ENCODE peak calls at places on chromosome 14, in six cellular contexts. One of them, this sample, is unnamed.

GRCh38 chr14:98826618-98827017 is 445.4 kb downstream of the BCL11B start:
- DNase-seq in HCT116: no peak
- DNase-seq in NT2/D1: no peak
- DNase-seq in HepG2: no peak
- DNase-seq in H1: no peak
- DNase-seq in GM12878: no peak
- DNase-seq in this sample: no peak

GRCh38 chr14:32588448-32589320 is 259.6 kb downstream of the AKAP6 start:
- DNase-seq in HCT116: peak; percentile 16
- DNase-seq in NT2/D1: peak; percentile 8
- DNase-seq in HepG2: peak; percentile 43
- DNase-seq in H1: no peak
- DNase-seq in GM12878: no peak
- DNase-seq in this sample: peak; percentile 10

GRCh38 chr14:22391908-22392307 is 197.1 kb downstream of the DAD1 start:
- DNase-seq in HCT116: peak; percentile 28
- DNase-seq in NT2/D1: peak; percentile 46
- DNase-seq in HepG2: peak; percentile 73
- DNase-seq in H1: peak; percentile 41
- DNase-seq in GM12878: peak; percentile 68
- DNase-seq in this sample: peak; percentile 29

GRCh38 chr14:72528059-72528950 is 365.6 kb downstream of the DPF3 start:
- DNase-seq in HCT116: no peak
- DNase-seq in NT2/D1: no peak
- DNase-seq in HepG2: no peak
- DNase-seq in H1: no peak
- DNase-seq in GM12878: no peak
- DNase-seq in this sample: no peak

GRCh38 chr14:52950410-52950897 is 396 bp downstream of the FERMT2 start:
- DNase-seq in HCT116: no peak
- DNase-seq in NT2/D1: no peak
- DNase-seq in HepG2: peak; percentile 22
- DNase-seq in H1: no peak
- DNase-seq in GM12878: no peak
- DNase-seq in this sample: peak; percentile 4

GRCh38 chr14:101897326-101897725 is 67.0 kb upstream of the DYNC1H1 start:
- DNase-seq in HCT116: no peak
- DNase-seq in NT2/D1: no peak
- DNase-seq in HepG2: no peak
- DNase-seq in H1: no peak
- DNase-seq in GM12878: no peak
- DNase-seq in this sample: no peak

GRCh38 chr14:33110737-33111443 is 172.2 kb downstream of the NPAS3 start:
- DNase-seq in HCT116: no peak
- DNase-seq in NT2/D1: no peak
- DNase-seq in HepG2: no peak
- DNase-seq in H1: no peak
- DNase-seq in GM12878: no peak
- DNase-seq in this sample: no peak

GRCh38 chr14:79584679-79585078 is 626.6 kb downstream of the DIO2 start:
- DNase-seq in HCT116: no peak
- DNase-seq in NT2/D1: no peak
- DNase-seq in HepG2: no peak
- DNase-seq in H1: no peak
- DNase-seq in GM12878: no peak
- DNase-seq in this sample: no peak

GRCh38 chr14:22570132-22570949 is 18.7 kb downstream of the DAD1 start:
- DNase-seq in HCT116: peak; percentile 79
- DNase-seq in NT2/D1: peak; percentile 87
- DNase-seq in HepG2: peak; percentile 98
- DNase-seq in H1: peak; percentile 78
- DNase-seq in GM12878: peak; percentile 99
- DNase-seq in this sample: peak; percentile 78

GRCh38 chr14:50363734-50364113 is 33.0 kb downstream of the CDKL1 start:
- DNase-seq in HCT116: no peak
- DNase-seq in NT2/D1: no peak
- DNase-seq in HepG2: no peak
- DNase-seq in H1: no peak
- DNase-seq in GM12878: peak; percentile 81
- DNase-seq in this sample: no peak

GRCh38 chr14:51298895-51299294 is 58.8 kb downstream of the TMX1 start:
- DNase-seq in HCT116: no peak
- DNase-seq in NT2/D1: no peak
- DNase-seq in HepG2: no peak
- DNase-seq in H1: no peak
- DNase-seq in GM12878: no peak
- DNase-seq in this sample: no peak

GRCh38 chr14:58426819-58427288 is 477 bp downstream of the TIMM9 start:
- DNase-seq in HCT116: no peak
- DNase-seq in NT2/D1: peak; percentile 33
- DNase-seq in HepG2: peak; percentile 56
- DNase-seq in H1: peak; percentile 13
- DNase-seq in GM12878: no peak
- DNase-seq in this sample: peak; percentile 55

GRCh38 chr14:72094844-72095582 is 162.8 kb downstream of the RGS6 start:
- DNase-seq in HCT116: no peak
- DNase-seq in NT2/D1: no peak
- DNase-seq in HepG2: no peak
- DNase-seq in H1: no peak
- DNase-seq in GM12878: peak; percentile 48
- DNase-seq in this sample: no peak

GRCh38 chr14:69439516-69440270 is 41.2 kb downstream of the SLC39A9 start:
- DNase-seq in HCT116: no peak
- DNase-seq in NT2/D1: no peak
- DNase-seq in HepG2: no peak
- DNase-seq in H1: no peak
- DNase-seq in GM12878: no peak
- DNase-seq in this sample: peak; percentile 47

GRCh38 chr14:101623685-101624444 is 62.6 kb downstream of the DIO3 start:
- DNase-seq in HCT116: no peak
- DNase-seq in NT2/D1: peak; percentile 30
- DNase-seq in HepG2: no peak
- DNase-seq in H1: no peak
- DNase-seq in GM12878: no peak
- DNase-seq in this sample: no peak

GRCh38 chr14:27096091-27096490 is 498.3 kb upstream of the NOVA1 start:
- DNase-seq in HCT116: no peak
- DNase-seq in NT2/D1: no peak
- DNase-seq in HepG2: no peak
- DNase-seq in H1: no peak
- DNase-seq in GM12878: no peak
- DNase-seq in this sample: no peak

GRCh38 chr14:21408152-21408551 is 24.3 kb upstream of the SUPT16H start:
- DNase-seq in HCT116: no peak
- DNase-seq in NT2/D1: no peak
- DNase-seq in HepG2: no peak
- DNase-seq in H1: no peak
- DNase-seq in GM12878: no peak
- DNase-seq in this sample: no peak

GRCh38 chr14:56945291-56945690 is 135.0 kb upstream of the OTX2 start:
- DNase-seq in HCT116: no peak
- DNase-seq in NT2/D1: no peak
- DNase-seq in HepG2: no peak
- DNase-seq in H1: no peak
- DNase-seq in GM12878: no peak
- DNase-seq in this sample: no peak

GRCh38 chr14:31170411-31170810 is 37.2 kb downstream of the HECTD1 start:
- DNase-seq in HCT116: no peak
- DNase-seq in NT2/D1: no peak
- DNase-seq in HepG2: no peak
- DNase-seq in H1: no peak
- DNase-seq in GM12878: no peak
- DNase-seq in this sample: no peak

GRCh38 chr14:37232907-37233481 is 35.3 kb downstream of the MIPOL1 start:
- DNase-seq in HCT116: peak; percentile 41
- DNase-seq in NT2/D1: peak; percentile 3
- DNase-seq in HepG2: peak; percentile 79
- DNase-seq in H1: no peak
- DNase-seq in GM12878: no peak
- DNase-seq in this sample: peak; percentile 55

GRCh38 chr14:33646692-33647260 is 304.1 kb downstream of the EGLN3 start:
- DNase-seq in HCT116: no peak
- DNase-seq in NT2/D1: no peak
- DNase-seq in HepG2: no peak
- DNase-seq in H1: no peak
- DNase-seq in GM12878: no peak
- DNase-seq in this sample: no peak

GRCh38 chr14:59918824-59919581 is 941 bp upstream of the LRRC9 start:
- DNase-seq in HCT116: peak; percentile 16
- DNase-seq in NT2/D1: no peak
- DNase-seq in HepG2: peak; percentile 32
- DNase-seq in H1: no peak
- DNase-seq in GM12878: no peak
- DNase-seq in this sample: no peak

GRCh38 chr14:99619873-99620834 is 16.1 kb upstream of the CCDC85C start:
- DNase-seq in HCT116: no peak
- DNase-seq in NT2/D1: no peak
- DNase-seq in HepG2: no peak
- DNase-seq in H1: no peak
- DNase-seq in GM12878: no peak
- DNase-seq in this sample: no peak

GRCh38 chr14:56826214-56826613 is 15.9 kb upstream of the OTX2 start:
- DNase-seq in HCT116: no peak
- DNase-seq in NT2/D1: no peak
- DNase-seq in HepG2: no peak
- DNase-seq in H1: no peak
- DNase-seq in GM12878: no peak
- DNase-seq in this sample: no peak

DNA sequence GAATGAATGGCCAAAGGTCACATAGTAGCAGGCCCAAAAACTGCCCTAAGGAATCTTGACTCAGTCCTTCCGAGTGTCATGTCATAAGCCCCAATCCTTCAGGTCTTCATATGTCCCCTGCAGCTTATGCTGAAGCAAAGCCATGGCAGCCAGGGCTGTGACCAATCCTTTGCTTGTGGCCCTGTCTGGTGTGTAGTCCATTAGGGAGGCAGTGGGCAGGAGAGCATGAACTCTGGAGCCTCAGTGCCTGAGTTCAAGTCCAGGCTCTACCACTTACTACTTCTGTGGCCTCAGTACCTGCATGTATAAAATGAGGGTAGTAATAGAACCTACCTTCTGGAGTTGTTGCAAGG is 20.3 kb downstream of the PLEKHG3 start:
- DNase-seq in HCT116: no peak
- DNase-seq in NT2/D1: no peak
- DNase-seq in HepG2: no peak
- DNase-seq in H1: no peak
- DNase-seq in GM12878: no peak
- DNase-seq in this sample: no peak
- TF ChIP-seq ZNF274 in HCT116: no peak
- TF ChIP-seq ZNF274 in NT2/D1: no peak
- TF ChIP-seq ZNF274 in HepG2: no peak
- TF ChIP-seq ZNF274 in H1: no peak
- TF ChIP-seq ZNF274 in GM12878: no peak
- TF ChIP-seq ZNF274 in this sample: no peak

DNA sequence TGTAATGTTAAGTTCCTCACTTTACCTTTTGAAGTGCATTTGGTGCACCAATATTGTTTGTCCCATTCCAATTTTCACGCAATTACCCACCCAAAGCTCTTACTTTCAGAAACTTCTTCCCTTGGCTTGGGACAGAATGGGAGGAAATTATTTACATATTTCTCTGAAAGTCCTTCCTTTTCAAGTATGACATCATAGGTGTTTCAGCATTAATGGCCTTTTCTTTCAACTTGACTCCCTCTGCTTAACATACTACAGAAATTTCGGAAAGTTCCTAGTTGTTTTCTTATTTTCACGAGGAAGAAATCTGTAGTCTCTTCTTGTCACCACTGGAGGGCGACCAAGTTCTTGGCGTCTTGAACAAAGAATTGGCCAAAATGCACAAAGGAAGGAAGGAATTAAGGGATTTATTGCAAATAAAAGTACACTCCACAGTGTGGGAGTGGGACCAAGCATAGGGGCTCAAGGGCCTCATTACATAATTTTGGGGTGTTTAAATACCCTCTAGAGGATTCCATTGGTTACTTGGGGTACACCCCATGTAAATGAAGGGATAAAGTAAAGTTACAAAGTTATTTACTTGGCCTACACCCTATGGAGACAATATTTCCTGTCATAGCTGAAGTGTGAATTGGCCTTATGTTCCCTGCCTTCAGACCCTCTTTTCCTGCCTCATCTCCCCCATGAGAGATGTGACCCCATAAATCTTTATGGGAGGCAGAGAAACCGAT is 70.5 kb downstream of the RPL10L start:
- DNase-seq in HCT116: peak; percentile 31
- DNase-seq in NT2/D1: peak; percentile 13
- DNase-seq in HepG2: peak; percentile 16
- DNase-seq in H1: peak; percentile 2
- DNase-seq in GM12878: no peak
- DNase-seq in this sample: peak; percentile 3
- TF ChIP-seq ZNF274 in HCT116: no peak
- TF ChIP-seq ZNF274 in NT2/D1: no peak
- TF ChIP-seq ZNF274 in HepG2: no peak
- TF ChIP-seq ZNF274 in H1: no peak
- TF ChIP-seq ZNF274 in GM12878: no peak
- TF ChIP-seq ZNF274 in this sample: no peak

GRCh38 chr14:75032939-75033338 is 18.3 kb downstream of the MLH3 start:
- DNase-seq in HCT116: no peak
- DNase-seq in NT2/D1: no peak
- DNase-seq in HepG2: no peak
- DNase-seq in H1: no peak
- DNase-seq in GM12878: no peak
- DNase-seq in this sample: no peak
- TF ChIP-seq ZNF274 in HCT116: no peak
- TF ChIP-seq ZNF274 in NT2/D1: no peak
- TF ChIP-seq ZNF274 in HepG2: no peak
- TF ChIP-seq ZNF274 in H1: no peak
- TF ChIP-seq ZNF274 in GM12878: no peak
- TF ChIP-seq ZNF274 in this sample: no peak

DNA sequence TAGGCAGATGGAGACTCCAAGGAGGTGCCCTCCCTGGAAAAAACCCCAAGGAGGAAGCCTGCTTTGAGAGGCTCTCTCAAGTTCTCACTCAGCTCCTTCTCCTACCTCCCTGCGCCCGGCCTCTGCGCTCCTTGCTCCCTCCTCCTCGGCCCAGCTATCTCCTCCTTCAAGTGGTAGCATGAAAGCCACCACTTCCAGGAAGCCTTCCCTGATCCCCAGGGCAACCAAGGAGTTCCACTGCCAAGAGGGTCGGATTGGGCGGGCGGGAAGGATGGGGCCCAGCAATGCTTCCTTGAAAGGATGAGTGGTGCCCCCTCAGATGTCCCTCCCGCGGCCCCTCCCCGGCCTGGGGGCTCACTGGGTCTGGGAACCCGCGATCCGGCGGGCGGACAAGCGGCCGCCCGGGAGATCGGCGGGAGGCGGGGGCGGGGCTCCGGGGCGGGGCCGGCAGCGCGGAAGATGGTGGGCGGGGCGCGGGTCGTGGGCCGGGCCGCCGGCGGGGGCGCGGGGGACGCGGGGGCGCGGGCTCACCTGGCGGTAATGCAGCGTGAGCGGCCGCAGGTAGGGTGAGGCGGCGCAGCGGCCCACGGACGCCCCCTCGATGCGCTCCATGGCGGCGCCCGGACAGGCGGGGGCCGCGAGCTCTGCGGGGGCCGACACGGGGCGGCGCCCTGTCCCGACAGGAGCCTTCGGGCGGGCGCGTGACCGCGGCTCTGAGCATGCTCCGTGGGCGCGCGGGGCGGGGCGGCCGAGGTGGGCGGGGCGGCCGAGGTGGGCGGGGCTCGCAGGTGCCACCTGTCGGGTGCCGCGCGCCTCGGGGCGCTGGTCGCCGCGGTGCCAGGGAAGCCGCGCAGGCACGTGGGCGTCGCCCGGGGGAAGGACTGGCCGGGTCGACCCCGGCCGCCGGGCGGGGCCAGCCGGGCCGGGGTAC is at the start of gene NUDT14:
- DNase-seq in HCT116: peak; percentile 46
- DNase-seq in NT2/D1: no peak
- DNase-seq in HepG2: no peak
- DNase-seq in H1: no peak
- DNase-seq in GM12878: no peak
- DNase-seq in this sample: peak; percentile 83
- TF ChIP-seq ZNF274 in HCT116: no peak
- TF ChIP-seq ZNF274 in NT2/D1: no peak
- TF ChIP-seq ZNF274 in HepG2: no peak
- TF ChIP-seq ZNF274 in H1: no peak
- TF ChIP-seq ZNF274 in GM12878: no peak
- TF ChIP-seq ZNF274 in this sample: no peak